ENCODE peak calls at places on chromosomes 16 and 17, in seven cellular contexts. L, W, D, Z, A, U and J are unnamed samples.

GRCh38 chr17:18944646-18945045 is 7.3 kb upstream of the SLC5A10 start:
- DNase-seq in U (no peak), Z (no peak), L (no peak), A (no peak), W (peak; percentile 43), D (no peak), J (no peak)

GRCh38 chr17:50631195-50631907 is 3.3 kb upstream of the ABCC3 start:
- DNase-seq in Z (no peak), U (no peak), L (no peak), A (no peak), W (no peak), D (no peak), J (no peak)

GRCh38 chr17:19647697-19648474 is 665 bp upstream of the ALDH3A2 start:
- DNase-seq in Z (peak; percentile 72), U (no peak), A (no peak), L (peak; percentile 72), D (peak; percentile 56), W (peak; percentile 42), J (peak; percentile 85)

GRCh38 chr17:41521574-41522261 is 3.0 kb upstream of the KRT15 start:
- DNase-seq in A (no peak), U (no peak), D (peak; percentile 92), Z (peak; percentile 70), L (no peak), W (no peak), J (no peak)

GRCh38 chr16:2473999-2474876 is 689 bp upstream of the TBC1D24 start:
- DNase-seq in U (no peak), L (no peak), D (no peak), W (peak; percentile 79), A (no peak), Z (peak; percentile 44), J (no peak)

GRCh38 chr17:65027305-65027704 is 29.2 kb downstream of the GNA13 start:
- DNase-seq in L (no peak), A (peak; percentile 17), Z (peak; percentile 82), W (no peak), U (no peak), D (no peak), J (no peak)

GRCh38 chr17:21304091-21304490 is 19.6 kb downstream of the MAP2K3 start:
- DNase-seq in W (no peak), U (no peak), D (no peak), L (no peak), Z (peak; percentile 1), A (no peak), J (peak; percentile 69)

GRCh38 chr16:10827691-10828341 is 9.2 kb upstream of the TVP23A start:
- DNase-seq in U (no peak), Z (peak; percentile 63), D (peak; percentile 84), W (no peak), A (no peak), L (peak; percentile 81), J (peak; percentile 92)

GRCh38 chr17:40075216-40076100 is 12.7 kb downstream of the THRA start:
- DNase-seq in W (peak; percentile 69), L (peak; percentile 65), Z (peak; percentile 63), U (no peak), A (peak; percentile 66), D (peak; percentile 84), J (peak; percentile 97)

GRCh38 chr17:8610558-8610957 is 20.0 kb downstream of the MYH10 start:
- DNase-seq in W (no peak), U (no peak), A (no peak), Z (no peak), D (no peak), L (no peak), J (no peak)

GRCh38 chr16:87802670-87803069 is 36.9 kb upstream of the KLHDC4 start:
- DNase-seq in D (no peak), L (no peak), U (no peak), Z (no peak), A (no peak), W (peak; percentile 75), J (no peak)

GRCh38 chr17:40371261-40371929 is 6.9 kb upstream of the GJD3 start:
- DNase-seq in D (no peak), U (no peak), L (no peak), Z (no peak), W (peak; percentile 62), A (no peak), J (no peak)

GRCh38 chr16:81005644-81006471 is 827 bp downstream of the CMC2 start:
- DNase-seq in W (no peak), L (peak; percentile 62), A (no peak), D (peak; percentile 61), U (peak; percentile 27), Z (peak; percentile 39), J (no peak)

GRCh38 chr17:58991718-58992331 is 114.9 kb downstream of the TRIM37 start:
- DNase-seq in A (no peak), D (no peak), L (no peak), W (no peak), Z (no peak), U (no peak), J (no peak)

GRCh38 chr16:86522639-86523038 is 12.3 kb downstream of the FOXF1 start:
- DNase-seq in L (no peak), D (no peak), U (no peak), Z (no peak), A (no peak), W (no peak), J (no peak)

GRCh38 chr16:87864331-87864989 is 4.8 kb downstream of the SLC7A5 start:
- DNase-seq in W (no peak), D (no peak), L (no peak), A (no peak), Z (no peak), U (no peak), J (no peak)

GRCh38 chr16:2009302-2009711 is 314 bp downstream of the ZNF598 start:
- DNase-seq in A (no peak), W (peak; percentile 45), Z (peak; percentile 26), L (no peak), U (no peak), D (no peak), J (no peak)

GRCh38 chr17:73423159-73423715 is 111.4 kb upstream of the CDC42EP4 start:
- DNase-seq in W (no peak), A (no peak), U (no peak), D (no peak), Z (no peak), L (no peak), J (no peak)

GRCh38 chr16:73683804-73684203 is 612.8 kb upstream of the PSMD7 start:
- DNase-seq in Z (no peak), L (no peak), W (no peak), D (no peak), A (no peak), U (no peak), J (no peak)

GRCh38 chr17:530851-531250 is 178.2 kb upstream of the RPH3AL start:
- DNase-seq in L (no peak), D (no peak), U (no peak), W (no peak), Z (no peak), A (no peak), J (no peak)

GRCh38 chr17:41773731-41774193 is 12.7 kb downstream of the JUP start:
- DNase-seq in A (no peak), Z (no peak), U (no peak), D (no peak), L (no peak), W (no peak), J (no peak)

GRCh38 chr17:69969897-69970296 is 105.1 kb upstream of the KCNJ16 start:
- DNase-seq in W (no peak), A (no peak), L (no peak), D (no peak), Z (no peak), U (no peak), J (no peak)

GRCh38 chr17:7249219-7249618 is 2.3 kb downstream of the CTDNEP1 start:
- DNase-seq in A (no peak), U (no peak), D (no peak), Z (no peak), W (no peak), L (no peak), J (no peak)

GRCh38 chr17:19651461-19652238 is 3.1 kb downstream of the ALDH3A2 start:
- DNase-seq in L (no peak), U (no peak), A (no peak), W (no peak), D (no peak), Z (no peak), J (no peak)

GRCh38 chr17:78840530-78840779 is 159 bp downstream of the USP36 start:
- DNase-seq in Z (no peak), U (no peak), A (no peak), L (no peak), W (no peak), D (no peak), J (no peak)

GRCh38 chr16:88936008-88936912 is 40.7 kb downstream of the CBFA2T3 start:
- DNase-seq in A (no peak), L (no peak), U (no peak), D (no peak), Z (no peak), W (peak; percentile 59), J (peak; percentile 62)
- H3K4me1 ChIP-seq in A (no peaks in the 10 kb centered on the region), L (peaks cover 3% of the 10 kb centered on the region), U (peaks cover 41% of the 10 kb centered on the region), D (no peaks in the 10 kb centered on the region), Z (no peaks in the 10 kb centered on the region), W (peaks cover 41% of the 10 kb centered on the region), J (peaks cover 13% of the 10 kb centered on the region)

GRCh38 chr17:22569459-22570143 is 877.3 kb downstream of the KCNJ18 start:
- DNase-seq in L (no peak), Z (no peak), D (no peak), W (no peak), A (no peak), U (no peak), J (no peak)
- H3K9me3 ChIP-seq in L (no peaks in the 10 kb centered on the region), Z (no peaks in the 10 kb centered on the region), D (no peaks in the 10 kb centered on the region), W (no peaks in the 10 kb centered on the region), A (peaks cover 34% of the 10 kb centered on the region), U (no peaks in the 10 kb centered on the region), J (no peaks in the 10 kb centered on the region)

DNA sequence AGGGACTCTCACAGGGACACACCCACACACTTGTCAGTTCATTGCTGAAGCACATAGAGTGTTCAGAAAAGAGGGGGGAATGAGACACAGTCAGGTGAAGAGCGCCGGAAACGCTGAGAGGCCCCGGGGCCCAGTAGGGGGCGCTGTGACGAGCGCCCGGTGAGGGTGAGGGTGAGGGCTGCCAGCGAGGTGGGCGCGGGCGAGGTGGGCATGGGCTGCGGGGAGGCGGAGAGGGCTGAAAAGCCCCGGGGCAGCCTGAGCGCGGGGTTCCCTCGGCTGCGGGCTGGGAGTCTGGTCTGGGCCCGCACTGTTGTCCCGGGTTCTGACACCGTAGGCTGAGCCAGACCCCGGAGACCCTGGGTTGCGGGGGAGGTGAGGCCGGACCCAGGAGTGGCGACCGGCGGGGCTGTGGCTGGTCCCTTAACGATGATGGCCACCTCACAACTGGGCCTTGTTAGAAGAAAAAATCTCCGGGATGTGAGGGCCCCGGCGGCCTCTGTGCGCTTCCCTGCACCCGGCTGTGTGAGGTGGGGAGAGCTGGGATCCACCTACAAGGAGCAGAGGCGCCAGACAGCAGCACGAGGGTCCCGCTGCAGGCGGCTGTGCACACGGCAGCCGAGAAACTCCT is 91.4 kb downstream of the C16orf78 start:
- DNase-seq in Z (no peak), D (peak; percentile 10), W (peak; percentile 66), U (no peak), A (no peak), L (peak; percentile 7), J (no peak)
- TF ChIP-seq CTCF in Z (peak; percentile 24), D (no peak), W (peak; percentile 93), U (no peak), A (peak; percentile 81), L (peak; percentile 51), J (no peak)

DNA sequence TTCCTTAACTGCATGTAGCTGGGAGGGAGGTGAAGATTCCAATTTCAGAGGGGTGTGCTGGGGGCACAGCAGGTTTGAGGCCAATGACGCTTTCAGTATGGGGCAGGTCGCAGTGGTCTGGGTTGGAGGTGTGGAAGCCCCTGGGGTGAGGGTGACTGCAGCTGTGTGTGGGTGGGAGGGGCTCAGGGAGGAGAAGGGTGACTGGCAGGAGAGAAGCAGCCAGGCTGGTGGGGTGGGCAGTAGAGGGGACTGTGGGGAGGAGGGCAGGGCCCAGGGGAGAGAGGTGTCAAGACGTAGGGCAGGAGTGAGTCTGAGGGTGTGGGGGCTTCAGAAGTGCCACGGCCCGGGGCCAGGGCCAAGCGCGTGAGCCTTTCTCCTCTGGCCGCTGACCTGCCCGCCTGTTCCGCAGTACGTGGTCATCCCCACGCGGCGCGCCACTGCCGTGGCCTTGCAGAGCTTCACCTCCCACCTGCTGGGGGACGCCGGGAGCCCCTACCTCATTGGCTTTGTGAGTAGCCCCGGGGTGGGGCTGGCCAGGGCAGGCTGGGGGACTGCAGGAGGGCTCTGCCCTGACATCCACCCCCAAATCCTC is 19.4 kb downstream of the MYBBP1A start:
- DNase-seq in W (no peak), A (no peak), Z (no peak), D (no peak), L (no peak), U (no peak), J (no peak)
- H3K4me1 ChIP-seq in W (peaks cover 7% of the 10 kb centered on the region), A (peaks cover 17% of the 10 kb centered on the region), Z (peaks cover 77% of the 10 kb centered on the region), D (peaks cover 29% of the 10 kb centered on the region), L (peaks cover 14% of the 10 kb centered on the region), U (peaks cover 27% of the 10 kb centered on the region), J (peaks cover 10% of the 10 kb centered on the region)